ENCODE peak calls at places on chromosomes 7 and 10, in eight cellular contexts. One of them, this sample, is unnamed.

GRCh38 chr7:14125998-14126397 is 136.5 kb upstream of the ETV1 start:
- DNase-seq in CD8-positive, alpha-beta memory T cell: no peak
- DNase-seq in aorta: no peak
- DNase-seq in left ventricle myocardium inferior: no peak
- DNase-seq in uterus: no peak
- DNase-seq in CD8-positive, alpha-beta T cell: no peak
- DNase-seq in cardiac muscle cell: no peak
- DNase-seq in IMR-90: peak; percentile 15
- DNase-seq in this sample: no peak

GRCh38 chr7:95609277-95609971 is 13.1 kb upstream of the PDK4 start:
- DNase-seq in CD8-positive, alpha-beta memory T cell: no peak
- DNase-seq in aorta: no peak
- DNase-seq in left ventricle myocardium inferior: no peak
- DNase-seq in uterus: peak; percentile 55
- DNase-seq in CD8-positive, alpha-beta T cell: no peak
- DNase-seq in cardiac muscle cell: no peak
- DNase-seq in IMR-90: peak; percentile 29
- DNase-seq in this sample: no peak

GRCh38 chr7:108072116-108072515 is 58.0 kb downstream of the LAMB4 start:
- DNase-seq in CD8-positive, alpha-beta memory T cell: no peak
- DNase-seq in aorta: no peak
- DNase-seq in left ventricle myocardium inferior: no peak
- DNase-seq in uterus: no peak
- DNase-seq in CD8-positive, alpha-beta T cell: no peak
- DNase-seq in cardiac muscle cell: no peak
- DNase-seq in IMR-90: no peak
- DNase-seq in this sample: no peak

GRCh38 chr7:122261442-122261841 is 43.1 kb downstream of the FEZF1 start:
- DNase-seq in CD8-positive, alpha-beta memory T cell: no peak
- DNase-seq in aorta: no peak
- DNase-seq in left ventricle myocardium inferior: no peak
- DNase-seq in uterus: no peak
- DNase-seq in CD8-positive, alpha-beta T cell: no peak
- DNase-seq in cardiac muscle cell: no peak
- DNase-seq in IMR-90: no peak
- DNase-seq in this sample: no peak

GRCh38 chr7:101077303-101078086 is 7.8 kb upstream of the TRIM56 start:
- DNase-seq in CD8-positive, alpha-beta memory T cell: peak; percentile 84
- DNase-seq in aorta: peak; percentile 91
- DNase-seq in left ventricle myocardium inferior: peak; percentile 63
- DNase-seq in uterus: peak; percentile 72
- DNase-seq in CD8-positive, alpha-beta T cell: peak; percentile 80
- DNase-seq in cardiac muscle cell: peak; percentile 83
- DNase-seq in IMR-90: peak; percentile 64
- DNase-seq in this sample: peak; percentile 61

GRCh38 chr7:30764030-30764991 is 6.9 kb upstream of the MINDY4 start:
- DNase-seq in CD8-positive, alpha-beta memory T cell: no peak
- DNase-seq in aorta: no peak
- DNase-seq in left ventricle myocardium inferior: no peak
- DNase-seq in uterus: no peak
- DNase-seq in CD8-positive, alpha-beta T cell: no peak
- DNase-seq in cardiac muscle cell: no peak
- DNase-seq in IMR-90: peak; percentile 34
- DNase-seq in this sample: no peak

GRCh38 chr10:70296406-70296899 is 12.6 kb upstream of the NPFFR1 start:
- DNase-seq in CD8-positive, alpha-beta memory T cell: no peak
- DNase-seq in aorta: peak; percentile 93
- DNase-seq in left ventricle myocardium inferior: peak; percentile 91
- DNase-seq in uterus: peak; percentile 90
- DNase-seq in CD8-positive, alpha-beta T cell: no peak
- DNase-seq in cardiac muscle cell: no peak
- DNase-seq in IMR-90: peak; percentile 89
- DNase-seq in this sample: peak; percentile 80

GRCh38 chr7:64887756-64888508 is 15.1 kb upstream of the ZNF273 start:
- DNase-seq in CD8-positive, alpha-beta memory T cell: peak; percentile 65
- DNase-seq in aorta: no peak
- DNase-seq in left ventricle myocardium inferior: no peak
- DNase-seq in uterus: no peak
- DNase-seq in CD8-positive, alpha-beta T cell: peak; percentile 66
- DNase-seq in cardiac muscle cell: peak; percentile 41
- DNase-seq in IMR-90: no peak
- DNase-seq in this sample: no peak

GRCh38 chr10:30059209-30060107 is at the start of gene JCAD:
- DNase-seq in CD8-positive, alpha-beta memory T cell: peak; percentile 53
- DNase-seq in aorta: peak; percentile 95
- DNase-seq in left ventricle myocardium inferior: peak; percentile 87
- DNase-seq in uterus: peak; percentile 84
- DNase-seq in CD8-positive, alpha-beta T cell: peak; percentile 31
- DNase-seq in cardiac muscle cell: peak; percentile 85
- DNase-seq in IMR-90: no peak
- DNase-seq in this sample: peak; percentile 68

GRCh38 chr7:108459922-108460551 is 3.8 kb upstream of the NRCAM start:
- DNase-seq in CD8-positive, alpha-beta memory T cell: no peak
- DNase-seq in aorta: no peak
- DNase-seq in left ventricle myocardium inferior: no peak
- DNase-seq in uterus: no peak
- DNase-seq in CD8-positive, alpha-beta T cell: peak; percentile 17
- DNase-seq in cardiac muscle cell: peak; percentile 49
- DNase-seq in IMR-90: no peak
- DNase-seq in this sample: no peak

GRCh38 chr7:11701829-11702560 is 130.0 kb downstream of the THSD7A start:
- DNase-seq in CD8-positive, alpha-beta memory T cell: no peak
- DNase-seq in aorta: no peak
- DNase-seq in left ventricle myocardium inferior: no peak
- DNase-seq in uterus: no peak
- DNase-seq in CD8-positive, alpha-beta T cell: no peak
- DNase-seq in cardiac muscle cell: peak; percentile 36
- DNase-seq in IMR-90: no peak
- DNase-seq in this sample: no peak

GRCh38 chr10:28938745-28939144 is 261.4 kb downstream of the BAMBI start:
- DNase-seq in CD8-positive, alpha-beta memory T cell: no peak
- DNase-seq in aorta: no peak
- DNase-seq in left ventricle myocardium inferior: no peak
- DNase-seq in uterus: no peak
- DNase-seq in CD8-positive, alpha-beta T cell: no peak
- DNase-seq in cardiac muscle cell: no peak
- DNase-seq in IMR-90: peak; percentile 71
- DNase-seq in this sample: no peak

GRCh38 chr7:130906575-130906974 is 172.6 kb upstream of the KLF14 start:
- DNase-seq in CD8-positive, alpha-beta memory T cell: no peak
- DNase-seq in aorta: no peak
- DNase-seq in left ventricle myocardium inferior: no peak
- DNase-seq in uterus: no peak
- DNase-seq in CD8-positive, alpha-beta T cell: no peak
- DNase-seq in cardiac muscle cell: no peak
- DNase-seq in IMR-90: peak; percentile 15
- DNase-seq in this sample: no peak

GRCh38 chr7:130909161-130909836 is 175.3 kb upstream of the KLF14 start:
- DNase-seq in CD8-positive, alpha-beta memory T cell: no peak
- DNase-seq in aorta: no peak
- DNase-seq in left ventricle myocardium inferior: no peak
- DNase-seq in uterus: no peak
- DNase-seq in CD8-positive, alpha-beta T cell: no peak
- DNase-seq in cardiac muscle cell: no peak
- DNase-seq in IMR-90: no peak
- DNase-seq in this sample: no peak

GRCh38 chr7:130909881-130910672 is 176.1 kb upstream of the KLF14 start:
- DNase-seq in CD8-positive, alpha-beta memory T cell: no peak
- DNase-seq in aorta: no peak
- DNase-seq in left ventricle myocardium inferior: no peak
- DNase-seq in uterus: no peak
- DNase-seq in CD8-positive, alpha-beta T cell: no peak
- DNase-seq in cardiac muscle cell: no peak
- DNase-seq in IMR-90: peak; percentile 59
- DNase-seq in this sample: no peak

GRCh38 chr7:130907439-130907838 is 173.4 kb upstream of the KLF14 start:
- DNase-seq in CD8-positive, alpha-beta memory T cell: no peak
- DNase-seq in aorta: no peak
- DNase-seq in left ventricle myocardium inferior: no peak
- DNase-seq in uterus: no peak
- DNase-seq in CD8-positive, alpha-beta T cell: no peak
- DNase-seq in cardiac muscle cell: no peak
- DNase-seq in IMR-90: no peak
- DNase-seq in this sample: no peak

GRCh38 chr7:130908345-130909160 is 174.5 kb upstream of the KLF14 start:
- DNase-seq in CD8-positive, alpha-beta memory T cell: no peak
- DNase-seq in aorta: no peak
- DNase-seq in left ventricle myocardium inferior: no peak
- DNase-seq in uterus: no peak
- DNase-seq in CD8-positive, alpha-beta T cell: no peak
- DNase-seq in cardiac muscle cell: no peak
- DNase-seq in IMR-90: peak; percentile 49
- DNase-seq in this sample: no peak
- H3K4me3 ChIP-seq in CD8-positive, alpha-beta memory T cell: no peak overlapping the region
- H3K4me3 ChIP-seq in aorta: no peak overlapping the region
- H3K4me3 ChIP-seq in left ventricle myocardium inferior: no peak overlapping the region
- H3K4me3 ChIP-seq in uterus: no peak overlapping the region
- H3K4me3 ChIP-seq in CD8-positive, alpha-beta T cell: no peak overlapping the region
- H3K4me3 ChIP-seq in cardiac muscle cell: no peak overlapping the region
- H3K4me3 ChIP-seq in IMR-90: peak overlapping the region; percentile 87
- H3K4me3 ChIP-seq in this sample: no peak overlapping the region

DNA sequence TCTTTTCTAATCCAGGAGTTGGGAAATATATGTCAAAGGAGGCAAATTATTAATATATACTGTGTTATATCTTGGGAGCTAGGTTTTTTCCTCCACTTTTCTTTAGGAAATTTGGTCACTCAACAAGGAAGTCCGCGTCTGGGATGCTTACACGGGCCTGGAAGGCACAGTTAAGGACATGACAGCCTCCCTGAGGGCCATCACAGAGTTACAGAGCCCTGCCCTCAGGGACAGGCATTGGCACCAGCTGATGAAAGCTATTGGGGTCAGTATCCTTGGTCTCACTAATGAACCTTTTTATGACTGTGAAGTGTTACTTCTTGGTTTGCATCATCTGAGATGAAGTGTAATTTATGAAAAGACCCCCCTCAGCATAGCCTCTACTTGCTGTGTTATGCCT is 74.7 kb downstream of the DNAH11 start:
- DNase-seq in CD8-positive, alpha-beta memory T cell: no peak
- DNase-seq in aorta: no peak
- DNase-seq in left ventricle myocardium inferior: no peak
- DNase-seq in uterus: no peak
- DNase-seq in CD8-positive, alpha-beta T cell: no peak
- DNase-seq in cardiac muscle cell: no peak
- DNase-seq in IMR-90: no peak
- DNase-seq in this sample: no peak
- H3K27ac ChIP-seq in CD8-positive, alpha-beta memory T cell: no peak overlapping the region
- H3K27ac ChIP-seq in aorta: peak overlapping the region; percentile 56
- H3K27ac ChIP-seq in left ventricle myocardium inferior: no peak overlapping the region
- H3K27ac ChIP-seq in uterus: no peak overlapping the region
- H3K27ac ChIP-seq in CD8-positive, alpha-beta T cell: no peak overlapping the region
- H3K27ac ChIP-seq in cardiac muscle cell: no peak overlapping the region
- H3K27ac ChIP-seq in IMR-90: no peak overlapping the region
- H3K27ac ChIP-seq in this sample: no peak overlapping the region

DNA sequence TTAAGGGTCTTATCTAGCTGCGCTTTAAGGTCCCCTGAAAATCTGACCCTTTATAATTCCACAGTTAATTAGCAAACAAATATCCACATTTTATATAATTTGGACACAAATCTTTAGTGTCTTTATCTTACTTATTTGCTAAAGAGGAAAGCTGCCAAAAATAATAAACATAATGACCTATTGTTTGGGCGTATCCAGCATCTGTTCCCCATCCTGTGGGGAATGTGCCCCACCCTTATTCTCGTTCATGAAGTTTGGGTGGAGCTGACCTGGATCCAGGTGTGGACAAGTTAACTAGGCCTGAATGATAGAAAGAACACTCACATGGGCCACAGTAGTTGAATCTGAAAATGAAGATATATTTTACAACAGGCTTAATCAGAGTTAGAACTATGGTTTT is 218.3 kb downstream of the CRPPA start:
- DNase-seq in CD8-positive, alpha-beta memory T cell: no peak
- DNase-seq in aorta: no peak
- DNase-seq in left ventricle myocardium inferior: no peak
- DNase-seq in uterus: no peak
- DNase-seq in CD8-positive, alpha-beta T cell: no peak
- DNase-seq in cardiac muscle cell: no peak
- DNase-seq in IMR-90: no peak
- DNase-seq in this sample: no peak
- H3K27me3 ChIP-seq in CD8-positive, alpha-beta memory T cell: no peaks in the 10 kb centered on the region
- H3K27me3 ChIP-seq in aorta: no peaks in the 10 kb centered on the region
- H3K27me3 ChIP-seq in left ventricle myocardium inferior: no peaks in the 10 kb centered on the region
- H3K27me3 ChIP-seq in uterus: no peaks in the 10 kb centered on the region
- H3K27me3 ChIP-seq in CD8-positive, alpha-beta T cell: no peaks in the 10 kb centered on the region
- H3K27me3 ChIP-seq in cardiac muscle cell: no peaks in the 10 kb centered on the region
- H3K27me3 ChIP-seq in IMR-90: no peaks in the 10 kb centered on the region
- H3K27me3 ChIP-seq in this sample: no peaks in the 10 kb centered on the region

DNA sequence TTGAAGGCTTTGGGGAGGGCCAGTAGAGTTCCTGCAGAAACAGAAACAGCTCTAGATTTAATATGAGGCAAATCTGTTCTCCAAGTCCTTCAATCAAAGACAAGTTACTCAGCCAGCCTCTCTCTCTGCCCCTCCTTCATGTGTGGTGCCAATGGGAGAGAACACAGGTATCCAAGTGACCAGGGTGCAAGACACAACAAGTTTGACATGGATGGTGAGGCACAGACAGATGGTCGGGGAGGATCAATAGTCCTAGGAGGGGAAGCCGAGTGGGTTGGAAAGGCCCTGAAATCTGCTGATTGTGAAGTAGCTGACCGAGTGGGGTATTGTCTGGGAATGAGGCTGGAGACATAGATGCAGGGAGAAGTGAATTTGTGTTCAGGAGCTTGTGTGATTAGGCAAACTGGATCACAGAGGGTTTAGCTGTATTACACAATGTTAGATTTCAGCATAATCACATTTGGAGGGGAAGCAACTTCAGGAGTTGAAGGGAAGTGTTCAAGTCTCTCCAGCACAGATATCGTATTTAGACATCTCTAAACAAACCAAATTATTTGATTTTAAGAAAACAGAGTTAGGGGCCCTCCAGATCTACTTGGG is 1.5 kb downstream of the GIMAP1 start:
- DNase-seq in CD8-positive, alpha-beta memory T cell: no peak
- DNase-seq in aorta: no peak
- DNase-seq in left ventricle myocardium inferior: no peak
- DNase-seq in uterus: no peak
- DNase-seq in CD8-positive, alpha-beta T cell: no peak
- DNase-seq in cardiac muscle cell: no peak
- DNase-seq in IMR-90: no peak
- DNase-seq in this sample: no peak
- H3K4me3 ChIP-seq in CD8-positive, alpha-beta memory T cell: peak overlapping the region; percentile 77
- H3K4me3 ChIP-seq in aorta: no peak overlapping the region
- H3K4me3 ChIP-seq in left ventricle myocardium inferior: peak overlapping the region; percentile 69
- H3K4me3 ChIP-seq in uterus: peak overlapping the region; percentile 27
- H3K4me3 ChIP-seq in CD8-positive, alpha-beta T cell: peak overlapping the region; percentile 91
- H3K4me3 ChIP-seq in cardiac muscle cell: no peak overlapping the region
- H3K4me3 ChIP-seq in IMR-90: no peak overlapping the region
- H3K4me3 ChIP-seq in this sample: peak overlapping the region; percentile 24

This sample was measured in tibial nerve.